ENCODE peak calls at places on chromosomes 6 and 20, in five cellular contexts. M, H, Z, C and T are unnamed samples.

GRCh38 chr20:13322621-13323020 is 101.5 kb downstream of the ISM1 start:
- DNase-seq in Z (no peak), M (no peak), H (no peak), C (no peak), T (no peak)

GRCh38 chr20:6819599-6819998 is 52.1 kb downstream of the BMP2 start:
- DNase-seq in C (no peak), H (no peak), Z (no peak), M (no peak), T (no peak)

GRCh38 chr20:17782768-17783167 is 83.0 kb downstream of the BANF2 start:
- DNase-seq in M (no peak), C (no peak), Z (no peak), H (no peak), T (no peak)

GRCh38 chr20:61210862-61211261 is 41.2 kb upstream of the CDH4 start:
- DNase-seq in H (no peak), M (no peak), C (no peak), Z (no peak), T (no peak)

GRCh38 chr6:137688230-137688971 is 178.7 kb upstream of the TNFAIP3 start:
- DNase-seq in Z (no peak), C (no peak), M (no peak), H (no peak), T (no peak)

GRCh38 chr6:96899019-96899418 is 1.3 kb upstream of the NDUFAF4 start:
- DNase-seq in M (no peak), C (no peak), H (no peak), Z (no peak), T (no peak)

GRCh38 chr6:166614589-166614988 is 12.5 kb downstream of the RPS6KA2 start:
- DNase-seq in M (peak; percentile 31), Z (no peak), H (no peak), C (no peak), T (no peak)

GRCh38 chr6:146892613-146893401 is 294.0 kb downstream of the ADGB start:
- DNase-seq in H (no peak), C (no peak), M (no peak), Z (no peak), T (no peak)

GRCh38 chr20:57474191-57474590 is 50.7 kb downstream of the CTCFL start:
- DNase-seq in M (no peak), Z (no peak), C (no peak), H (no peak), T (no peak)